ENCODE peak calls at places on chromosomes 12 and 14, in six cellular contexts. One of them, this sample, is unnamed.

GRCh38 chr14:20460458-20461229 is 590 bp downstream of the PIP4P1 start:
- DNase-seq in NCI-H146: peak
- DNase-seq in occipital lobe: no peak
- DNase-seq in NCI-H510A treated with DMSO at 0.1 percent for 48 hours: peak
- DNase-seq in HuH-7.5: no peak
- DNase-seq in mesendoderm: peak
- DNase-seq in this sample: no peak

GRCh38 chr14:24297190-24297964 is 2.2 kb downstream of the DHRS1 start:
- DNase-seq in NCI-H146: no peak
- DNase-seq in occipital lobe: no peak
- DNase-seq in NCI-H510A treated with DMSO at 0.1 percent for 48 hours: peak
- DNase-seq in HuH-7.5: no peak
- DNase-seq in mesendoderm: peak
- DNase-seq in this sample: no peak

GRCh38 chr12:92167075-92167474 is 21.4 kb upstream of the BTG1 start:
- DNase-seq in NCI-H146: no peak
- DNase-seq in occipital lobe: no peak
- DNase-seq in NCI-H510A treated with DMSO at 0.1 percent for 48 hours: no peak
- DNase-seq in HuH-7.5: no peak
- DNase-seq in mesendoderm: no peak
- DNase-seq in this sample: no peak

GRCh38 chr12:109735051-109735521 is 21.5 kb downstream of the FAM222A start:
- DNase-seq in NCI-H146: no peak
- DNase-seq in occipital lobe: no peak
- DNase-seq in NCI-H510A treated with DMSO at 0.1 percent for 48 hours: no peak
- DNase-seq in HuH-7.5: no peak
- DNase-seq in mesendoderm: no peak
- DNase-seq in this sample: no peak

GRCh38 chr12:120155072-120155471 is 38.5 kb upstream of the RAB35 start:
- DNase-seq in NCI-H146: no peak
- DNase-seq in occipital lobe: no peak
- DNase-seq in NCI-H510A treated with DMSO at 0.1 percent for 48 hours: no peak
- DNase-seq in HuH-7.5: no peak
- DNase-seq in mesendoderm: no peak
- DNase-seq in this sample: no peak

GRCh38 chr12:49624919-49625577 is 1.7 kb downstream of the PRPF40B start:
- DNase-seq in NCI-H146: no peak
- DNase-seq in occipital lobe: no peak
- DNase-seq in NCI-H510A treated with DMSO at 0.1 percent for 48 hours: no peak
- DNase-seq in HuH-7.5: no peak
- DNase-seq in mesendoderm: no peak
- DNase-seq in this sample: no peak

GRCh38 chr12:52007982-52008510 is 1.3 kb downstream of the TAMALIN start:
- DNase-seq in NCI-H146: no peak
- DNase-seq in occipital lobe: no peak
- DNase-seq in NCI-H510A treated with DMSO at 0.1 percent for 48 hours: no peak
- DNase-seq in HuH-7.5: no peak
- DNase-seq in mesendoderm: no peak
- DNase-seq in this sample: no peak

GRCh38 chr14:102182901-102183619 is 43.4 kb downstream of the WDR20 start:
- DNase-seq in NCI-H146: no peak
- DNase-seq in occipital lobe: no peak
- DNase-seq in NCI-H510A treated with DMSO at 0.1 percent for 48 hours: no peak
- DNase-seq in HuH-7.5: no peak
- DNase-seq in mesendoderm: no peak
- DNase-seq in this sample: no peak

GRCh38 chr12:117100251-117100650 is 1.0 kb upstream of the TESC start:
- DNase-seq in NCI-H146: peak
- DNase-seq in occipital lobe: no peak
- DNase-seq in NCI-H510A treated with DMSO at 0.1 percent for 48 hours: no peak
- DNase-seq in HuH-7.5: peak
- DNase-seq in mesendoderm: no peak
- DNase-seq in this sample: no peak

GRCh38 chr14:106436310-106436905 is 910.0 kb downstream of the TMEM121 start:
- DNase-seq in NCI-H146: peak
- DNase-seq in occipital lobe: no peak
- DNase-seq in NCI-H510A treated with DMSO at 0.1 percent for 48 hours: no peak
- DNase-seq in HuH-7.5: no peak
- DNase-seq in mesendoderm: peak
- DNase-seq in this sample: peak

GRCh38 chr14:95515523-95516517 is 630 bp downstream of the SYNE3 start:
- DNase-seq in NCI-H146: peak
- DNase-seq in occipital lobe: peak
- DNase-seq in NCI-H510A treated with DMSO at 0.1 percent for 48 hours: peak
- DNase-seq in HuH-7.5: peak
- DNase-seq in mesendoderm: peak
- DNase-seq in this sample: peak

GRCh38 chr14:68973639-68974038 is 5.5 kb downstream of the ACTN1 start:
- DNase-seq in NCI-H146: no peak
- DNase-seq in occipital lobe: no peak
- DNase-seq in NCI-H510A treated with DMSO at 0.1 percent for 48 hours: no peak
- DNase-seq in HuH-7.5: no peak
- DNase-seq in mesendoderm: no peak
- DNase-seq in this sample: no peak

GRCh38 chr12:108173892-108174291 is 44.8 kb downstream of the WSCD2 start:
- DNase-seq in NCI-H146: no peak
- DNase-seq in occipital lobe: peak
- DNase-seq in NCI-H510A treated with DMSO at 0.1 percent for 48 hours: no peak
- DNase-seq in HuH-7.5: no peak
- DNase-seq in mesendoderm: no peak
- DNase-seq in this sample: no peak

GRCh38 chr14:89330236-89331002 is 86.6 kb downstream of the FOXN3 start:
- DNase-seq in NCI-H146: no peak
- DNase-seq in occipital lobe: no peak
- DNase-seq in NCI-H510A treated with DMSO at 0.1 percent for 48 hours: no peak
- DNase-seq in HuH-7.5: no peak
- DNase-seq in mesendoderm: no peak
- DNase-seq in this sample: no peak

GRCh38 chr14:74733241-74733640 is 20.3 kb downstream of the FCF1 start:
- DNase-seq in NCI-H146: no peak
- DNase-seq in occipital lobe: no peak
- DNase-seq in NCI-H510A treated with DMSO at 0.1 percent for 48 hours: no peak
- DNase-seq in HuH-7.5: no peak
- DNase-seq in mesendoderm: no peak
- DNase-seq in this sample: no peak

GRCh38 chr12:66900616-66901015 is 221.7 kb upstream of the GRIP1 start:
- DNase-seq in NCI-H146: peak
- DNase-seq in occipital lobe: no peak
- DNase-seq in NCI-H510A treated with DMSO at 0.1 percent for 48 hours: no peak
- DNase-seq in HuH-7.5: no peak
- DNase-seq in mesendoderm: no peak
- DNase-seq in this sample: no peak

GRCh38 chr14:54572316-54572715 is 5.4 kb downstream of the SAMD4A start:
- DNase-seq in NCI-H146: no peak
- DNase-seq in occipital lobe: no peak
- DNase-seq in NCI-H510A treated with DMSO at 0.1 percent for 48 hours: no peak
- DNase-seq in HuH-7.5: peak
- DNase-seq in mesendoderm: peak
- DNase-seq in this sample: no peak

GRCh38 chr12:42482086-42482819 is 107.3 kb downstream of the PRICKLE1 start:
- DNase-seq in NCI-H146: no peak
- DNase-seq in occipital lobe: no peak
- DNase-seq in NCI-H510A treated with DMSO at 0.1 percent for 48 hours: no peak
- DNase-seq in HuH-7.5: peak
- DNase-seq in mesendoderm: no peak
- DNase-seq in this sample: peak

GRCh38 chr12:45130881-45131281 is 80.0 kb upstream of the DBX2 start:
- DNase-seq in NCI-H146: peak
- DNase-seq in occipital lobe: no peak
- DNase-seq in NCI-H510A treated with DMSO at 0.1 percent for 48 hours: peak
- DNase-seq in HuH-7.5: peak
- DNase-seq in mesendoderm: peak
- DNase-seq in this sample: peak

GRCh38 chr14:91138511-91139359 is 24.9 kb downstream of the DGLUCY start:
- DNase-seq in NCI-H146: peak
- DNase-seq in occipital lobe: no peak
- DNase-seq in NCI-H510A treated with DMSO at 0.1 percent for 48 hours: no peak
- DNase-seq in HuH-7.5: peak
- DNase-seq in mesendoderm: peak
- DNase-seq in this sample: no peak

GRCh38 chr12:47270782-47271664 is 191.3 kb upstream of the AMIGO2 start:
- DNase-seq in NCI-H146: no peak
- DNase-seq in occipital lobe: no peak
- DNase-seq in NCI-H510A treated with DMSO at 0.1 percent for 48 hours: no peak
- DNase-seq in HuH-7.5: no peak
- DNase-seq in mesendoderm: no peak
- DNase-seq in this sample: no peak

GRCh38 chr14:51715250-51715649 is 63.5 kb downstream of the FRMD6 start:
- DNase-seq in NCI-H146: no peak
- DNase-seq in occipital lobe: no peak
- DNase-seq in NCI-H510A treated with DMSO at 0.1 percent for 48 hours: no peak
- DNase-seq in HuH-7.5: no peak
- DNase-seq in mesendoderm: no peak
- DNase-seq in this sample: no peak

GRCh38 chr14:70887207-70888150 is 19.8 kb upstream of the PCNX1 start:
- DNase-seq in NCI-H146: no peak
- DNase-seq in occipital lobe: no peak
- DNase-seq in NCI-H510A treated with DMSO at 0.1 percent for 48 hours: no peak
- DNase-seq in HuH-7.5: no peak
- DNase-seq in mesendoderm: no peak
- DNase-seq in this sample: no peak

GRCh38 chr14:36477266-36477665 is 42.8 kb downstream of the NKX2-1 start:
- DNase-seq in NCI-H146: peak
- DNase-seq in occipital lobe: no peak
- DNase-seq in NCI-H510A treated with DMSO at 0.1 percent for 48 hours: peak
- DNase-seq in HuH-7.5: no peak
- DNase-seq in mesendoderm: peak
- DNase-seq in this sample: no peak

GRCh38 chr12:65857875-65858274 is 33.6 kb downstream of the HMGA2 start:
- DNase-seq in NCI-H146: no peak
- DNase-seq in occipital lobe: no peak
- DNase-seq in NCI-H510A treated with DMSO at 0.1 percent for 48 hours: no peak
- DNase-seq in HuH-7.5: no peak
- DNase-seq in mesendoderm: no peak
- DNase-seq in this sample: no peak

GRCh38 chr12:12983420-12984035 is 16.5 kb downstream of the HEBP1 start:
- DNase-seq in NCI-H146: peak
- DNase-seq in occipital lobe: no peak
- DNase-seq in NCI-H510A treated with DMSO at 0.1 percent for 48 hours: peak
- DNase-seq in HuH-7.5: no peak
- DNase-seq in mesendoderm: peak
- DNase-seq in this sample: no peak

GRCh38 chr14:105503918-105504692 is 13.1 kb downstream of the TEDC1 start:
- DNase-seq in NCI-H146: no peak
- DNase-seq in occipital lobe: no peak
- DNase-seq in NCI-H510A treated with DMSO at 0.1 percent for 48 hours: no peak
- DNase-seq in HuH-7.5: peak
- DNase-seq in mesendoderm: no peak
- DNase-seq in this sample: no peak

GRCh38 chr14:42804146-42804545 is 1197.5 kb downstream of the LRFN5 start:
- DNase-seq in NCI-H146: no peak
- DNase-seq in occipital lobe: no peak
- DNase-seq in NCI-H510A treated with DMSO at 0.1 percent for 48 hours: peak
- DNase-seq in HuH-7.5: no peak
- DNase-seq in mesendoderm: no peak
- DNase-seq in this sample: no peak

GRCh38 chr12:108594960-108595710 is 2.7 kb downstream of the TMEM119 start:
- DNase-seq in NCI-H146: no peak
- DNase-seq in occipital lobe: no peak
- DNase-seq in NCI-H510A treated with DMSO at 0.1 percent for 48 hours: no peak
- DNase-seq in HuH-7.5: no peak
- DNase-seq in mesendoderm: no peak
- DNase-seq in this sample: no peak

GRCh38 chr14:25049559-25050493 is at the start of gene STXBP6:
- DNase-seq in NCI-H146: peak
- DNase-seq in occipital lobe: peak
- DNase-seq in NCI-H510A treated with DMSO at 0.1 percent for 48 hours: peak
- DNase-seq in HuH-7.5: peak
- DNase-seq in mesendoderm: peak
- DNase-seq in this sample: peak

GRCh38 chr12:6937481-6938352 is 5.9 kb upstream of the RNU7-1 start:
- DNase-seq in NCI-H146: peak
- DNase-seq in occipital lobe: peak
- DNase-seq in NCI-H510A treated with DMSO at 0.1 percent for 48 hours: peak
- DNase-seq in HuH-7.5: peak
- DNase-seq in mesendoderm: peak
- DNase-seq in this sample: peak

GRCh38 chr12:65666876-65667275 is 157.4 kb upstream of the HMGA2 start:
- DNase-seq in NCI-H146: no peak
- DNase-seq in occipital lobe: no peak
- DNase-seq in NCI-H510A treated with DMSO at 0.1 percent for 48 hours: no peak
- DNase-seq in HuH-7.5: no peak
- DNase-seq in mesendoderm: peak
- DNase-seq in this sample: no peak

GRCh38 chr14:94644102-94644535 is 31.9 kb downstream of the SERPINA3 start:
- DNase-seq in NCI-H146: no peak
- DNase-seq in occipital lobe: no peak
- DNase-seq in NCI-H510A treated with DMSO at 0.1 percent for 48 hours: no peak
- DNase-seq in HuH-7.5: no peak
- DNase-seq in mesendoderm: no peak
- DNase-seq in this sample: no peak

GRCh38 chr14:70665448-70666363 is 24.0 kb downstream of the TTC9 start:
- DNase-seq in NCI-H146: peak
- DNase-seq in occipital lobe: no peak
- DNase-seq in NCI-H510A treated with DMSO at 0.1 percent for 48 hours: peak
- DNase-seq in HuH-7.5: no peak
- DNase-seq in mesendoderm: peak
- DNase-seq in this sample: peak

GRCh38 chr14:99686557-99687283 is 2.6 kb downstream of the CYP46A1 start:
- DNase-seq in NCI-H146: no peak
- DNase-seq in occipital lobe: no peak
- DNase-seq in NCI-H510A treated with DMSO at 0.1 percent for 48 hours: no peak
- DNase-seq in HuH-7.5: no peak
- DNase-seq in mesendoderm: no peak
- DNase-seq in this sample: no peak

GRCh38 chr12:63889236-63889635 is 44.7 kb downstream of the SRGAP1 start:
- DNase-seq in NCI-H146: no peak
- DNase-seq in occipital lobe: no peak
- DNase-seq in NCI-H510A treated with DMSO at 0.1 percent for 48 hours: no peak
- DNase-seq in HuH-7.5: no peak
- DNase-seq in mesendoderm: peak
- DNase-seq in this sample: no peak

GRCh38 chr12:110343921-110344555 is 59.5 kb downstream of the ANAPC7 start:
- DNase-seq in NCI-H146: no peak
- DNase-seq in occipital lobe: no peak
- DNase-seq in NCI-H510A treated with DMSO at 0.1 percent for 48 hours: no peak
- DNase-seq in HuH-7.5: no peak
- DNase-seq in mesendoderm: no peak
- DNase-seq in this sample: no peak

This sample was measured in T47D.